ENCODE peak calls at places on chromosomes 11 and 22, in six cellular contexts. H is colonic mucosa, N is tibial artery, Y is ovary, F is left lung, I is suprapubic skin. V is an unnamed sample. For H3K4me1, the result is how much of the 10 kb centered on the place peaks cover.

GRCh38 chr22:35622132-35622913 is 5.2 kb upstream of the MB start:
- DNase-seq in N (no peak), H (peak), F (no peak), I (peak), Y (no peak), V (peak)

GRCh38 chr11:68890490-68891231 is 13.0 kb downstream of the MRPL21 start:
- DNase-seq in N (peak), I (peak), Y (no peak), H (peak), F (peak), V (peak)

GRCh38 chr11:12207384-12208150 is 97.2 kb downstream of the MICAL2 start:
- DNase-seq in I (no peak), F (no peak), Y (no peak), H (no peak), N (peak), V (no peak)

GRCh38 chr11:528166-528814 is 7.1 kb downstream of the HRAS start:
- DNase-seq in H (no peak), Y (no peak), F (no peak), I (no peak), N (no peak), V (no peak)

GRCh38 chr11:8068605-8069221 is 12.3 kb upstream of the TUB start:
- DNase-seq in I (peak), F (peak), Y (peak), H (no peak), N (peak), V (no peak)

GRCh38 chr22:26650722-26651421 is 6.5 kb upstream of the MIAT start:
- DNase-seq in Y (no peak), F (no peak), H (no peak), I (no peak), N (no peak), V (no peak)

GRCh38 chr11:116515666-116516184 is 257.1 kb downstream of the BUD13 start:
- DNase-seq in H (peak), Y (no peak), F (no peak), I (no peak), N (no peak), V (no peak)

GRCh38 chr11:2700415-2701211 is 819 bp upstream of the KCNQ1OT1 start:
- DNase-seq in H (peak), F (peak), Y (peak), N (peak), I (peak), V (peak)

GRCh38 chr11:95345243-95345642 is 114.2 kb upstream of the SESN3 start:
- DNase-seq in Y (no peak), I (no peak), F (no peak), N (no peak), H (no peak), V (no peak)

GRCh38 chr11:75811485-75811884 is 3.5 kb upstream of the UVRAG start:
- DNase-seq in I (no peak), Y (no peak), N (no peak), F (no peak), H (no peak), V (no peak)

GRCh38 chr22:29225422-29226090 is 19.9 kb downstream of the EMID1 start:
- DNase-seq in Y (peak), I (peak), N (peak), H (peak), F (peak), V (no peak)

GRCh38 chr11:99351620-99352019 is 330.9 kb downstream of the CNTN5 start:
- DNase-seq in Y (no peak), H (no peak), N (no peak), F (no peak), I (no peak), V (no peak)

GRCh38 chr11:91173701-91174100 is 950.9 kb upstream of the CHORDC1 start:
- DNase-seq in I (no peak), N (no peak), F (no peak), Y (no peak), H (no peak), V (no peak)

GRCh38 chr11:3866206-3866605 is 10.7 kb downstream of the STIM1 start:
- DNase-seq in Y (no peak), H (no peak), N (peak), I (no peak), F (peak), V (no peak)

GRCh38 chr11:26677566-26677965 is 44.3 kb downstream of the SLC5A12 start:
- DNase-seq in N (no peak), I (no peak), Y (no peak), F (no peak), H (no peak), V (no peak)

GRCh38 chr11:14304601-14305000 is 54.4 kb downstream of the RRAS2 start:
- DNase-seq in F (no peak), H (no peak), I (no peak), N (no peak), Y (no peak), V (no peak)

GRCh38 chr11:1931326-1931725 is 11.8 kb downstream of the TNNT3 start:
- DNase-seq in F (peak), Y (no peak), I (no peak), N (peak), H (no peak), V (no peak)

GRCh38 chr22:27252282-27253049 is 549.1 kb downstream of the MN1 start:
- DNase-seq in H (no peak), N (peak), F (peak), I (no peak), Y (no peak), V (no peak)

GRCh38 chr11:2576536-2576935 is 123.3 kb downstream of the KCNQ1OT1 start:
- DNase-seq in Y (peak), I (peak), N (no peak), F (peak), H (no peak), V (no peak)

GRCh38 chr22:20523118-20523983 is 15.9 kb downstream of the MED15 start:
- DNase-seq in H (no peak), Y (no peak), F (no peak), N (no peak), I (no peak), V (no peak)

GRCh38 chr22:46053563-46054090 is 76.7 kb upstream of the WNT7B start:
- DNase-seq in N (peak), F (peak), Y (peak), H (peak), I (peak), V (peak)

GRCh38 chr22:26894766-26895485 is 237.5 kb downstream of the MIAT start:
- DNase-seq in I (no peak), F (no peak), Y (no peak), H (no peak), N (peak), V (no peak)

GRCh38 chr11:2557381-2557780 is 112.6 kb downstream of the KCNQ1 start:
- DNase-seq in Y (no peak), N (no peak), I (peak), F (no peak), H (no peak), V (no peak)

GRCh38 chr11:11989774-11990744 is 18.4 kb downstream of the DKK3 start:
- DNase-seq in F (no peak), N (no peak), H (no peak), I (no peak), Y (no peak), V (no peak)

GRCh38 chr11:88418508-88418907 is 81.0 kb upstream of the CTSC start:
- DNase-seq in H (no peak), N (no peak), I (no peak), F (peak), Y (no peak), V (no peak)

GRCh38 chr11:75267171-75267970 is 26.8 kb downstream of the TPBGL start:
- DNase-seq in I (peak), N (no peak), Y (peak), H (no peak), F (peak), V (no peak)

GRCh38 chr11:120185678-120186407 is 25.0 kb upstream of the OAF start:
- DNase-seq in Y (no peak), I (peak), H (peak), N (no peak), F (peak), V (no peak)

GRCh38 chr11:120514541-120515121 is 3.1 kb downstream of the GRIK4 start:
- DNase-seq in H (no peak), N (no peak), I (no peak), F (no peak), Y (no peak), V (no peak)

GRCh38 chr11:108486828-108487227 is 11.4 kb downstream of the POGLUT3 start:
- DNase-seq in F (no peak), N (no peak), I (no peak), H (no peak), Y (no peak), V (no peak)

GRCh38 chr22:20766530-20766929 is 7.4 kb upstream of the SERPIND1 start:
- DNase-seq in Y (no peak), H (no peak), N (no peak), I (no peak), F (no peak), V (no peak)

GRCh38 chr11:127073621-127074020 is 73.1 kb upstream of the KIRREL3 start:
- DNase-seq in I (no peak), N (no peak), H (no peak), F (no peak), Y (no peak), V (no peak)

GRCh38 chr11:118221419-118221818 is 3.4 kb downstream of the JAML start:
- DNase-seq in I (no peak), N (no peak), F (no peak), H (no peak), Y (no peak), V (no peak)

GRCh38 chr22:44211946-44212930 is 31.5 kb downstream of the PARVG start:
- DNase-seq in H (no peak), Y (no peak), N (peak), I (no peak), F (no peak), V (no peak)

GRCh38 chr22:24944224-24944937 is 2.1 kb downstream of the LHFPL7 start:
- DNase-seq in H (no peak), F (no peak), Y (no peak), I (no peak), N (no peak), V (no peak)

GRCh38 chr11:12685229-12685628 is 11.0 kb downstream of the TEAD1 start:
- DNase-seq in N (no peak), F (no peak), H (no peak), Y (no peak), I (no peak), V (no peak)

GRCh38 chr11:102566112-102566511 is 35.6 kb upstream of the MMP7 start:
- DNase-seq in H (no peak), F (no peak), I (no peak), N (no peak), Y (no peak), V (no peak)

GRCh38 chr11:123653997-123654565 is 343 bp downstream of the SCN3B start:
- DNase-seq in F (peak), Y (peak), H (peak), N (peak), I (peak), V (peak)

GRCh38 chr22:19887251-19887985 is 32.7 kb upstream of the GNB1L start:
- DNase-seq in N (no peak), I (peak), Y (no peak), F (peak), H (no peak), V (no peak)

GRCh38 chr11:112221263-112221835 is 4.9 kb upstream of the PTS start:
- DNase-seq in N (no peak), F (no peak), I (no peak), Y (no peak), H (no peak), V (no peak)

DNA sequence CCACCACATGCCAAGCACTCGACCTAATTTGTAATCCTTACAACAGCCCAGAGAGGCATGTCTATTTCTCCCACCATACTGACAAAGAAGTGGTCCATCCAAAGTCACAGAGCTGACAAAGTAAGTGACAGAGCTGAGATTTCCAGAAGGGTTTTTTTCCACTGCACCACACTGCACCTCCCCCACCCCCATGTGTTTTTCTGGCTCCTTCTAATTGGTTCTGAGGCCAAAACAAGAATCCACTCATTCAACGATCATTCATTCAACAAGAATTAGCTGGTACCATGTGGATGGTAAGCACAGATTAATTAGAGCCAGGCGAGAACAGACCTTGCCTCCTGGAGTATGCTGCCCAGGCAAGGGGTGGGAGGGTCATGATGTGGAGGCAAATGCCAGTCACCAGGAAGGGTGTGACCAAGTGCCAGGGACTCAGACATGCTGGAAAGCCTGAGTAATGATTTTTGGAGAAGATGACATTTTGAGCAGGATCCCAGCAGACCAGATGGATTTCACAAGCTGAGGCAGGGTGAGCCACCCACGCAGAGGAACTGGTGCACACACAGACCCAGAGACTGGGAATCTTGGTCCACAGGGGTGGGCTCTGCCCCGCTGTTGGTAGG is 14.9 kb upstream of the PRG2 start:
- DNase-seq in I (no peak), Y (no peak), N (no peak), H (no peak), F (no peak), V (no peak)
- H3K27ac ChIP-seq in I (no peak), Y (no peak), N (no peak), H (no peak), F (no peak), V (no peak)

GRCh38 chr11:64238076-64238475 is 2.8 kb upstream of the FKBP2 start:
- DNase-seq in Y (peak), F (no peak), H (no peak), I (no peak), N (no peak), V (no peak)

GRCh38 chr11:64234840-64235379 is 526 bp downstream of the VEGFB start:
- DNase-seq in F (no peak), N (peak), H (peak), Y (peak), I (no peak), V (no peak)

GRCh38 chr11:64233913-64234839 is at the start of gene VEGFB:
- DNase-seq in F (peak), H (peak), Y (peak), I (peak), N (peak), V (no peak)

GRCh38 chr11:64237484-64237951 is 3.1 kb downstream of the VEGFB start:
- DNase-seq in N (no peak), F (peak), Y (peak), I (peak), H (peak), V (peak)

DNA sequence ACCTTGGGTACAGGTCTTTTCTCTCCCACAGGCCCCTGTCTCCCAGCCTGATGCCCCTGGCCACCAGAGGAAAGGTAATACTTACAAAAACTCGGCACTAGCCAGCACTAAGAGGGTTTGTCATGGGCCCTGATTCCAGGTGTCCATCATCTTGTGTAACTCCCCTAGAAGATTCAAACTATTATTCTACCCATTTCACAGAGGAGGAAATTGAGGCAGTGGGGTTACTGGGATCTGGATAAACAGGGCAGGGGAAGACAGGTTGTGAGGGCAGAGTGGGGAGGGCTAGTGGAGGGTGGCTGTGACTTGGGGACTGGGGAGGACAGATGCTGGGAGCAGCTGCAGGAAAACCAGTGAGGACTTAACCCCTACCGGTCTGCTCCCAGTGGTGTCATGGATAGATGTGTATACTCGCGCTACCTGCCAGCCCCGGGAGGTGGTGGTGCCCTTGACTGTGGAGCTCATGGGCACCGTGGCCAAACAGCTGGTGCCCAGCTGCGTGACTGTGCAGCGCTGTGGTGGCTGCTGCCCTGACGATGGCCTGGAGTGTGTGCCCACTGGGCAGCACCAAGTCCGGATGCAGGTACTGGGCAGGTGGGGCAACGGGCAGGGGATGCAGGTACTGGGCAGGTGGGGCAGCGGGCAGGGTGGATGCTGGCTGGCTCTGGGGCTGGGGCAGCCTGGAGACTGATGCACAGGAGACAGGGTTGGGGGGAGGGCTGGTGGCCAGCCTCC is 1.2 kb downstream of the VEGFB start:
- DNase-seq in F (no peak), N (no peak), H (no peak), I (no peak), Y (peak), V (no peak)
- H3K4me1 ChIP-seq in F (half or more), N (half or more), H (under half), I (half or more), Y (under half), V (under half)

GRCh38 chr11:114132944-114133394 is 73.5 kb downstream of the ZBTB16 start:
- DNase-seq in F (no peak), H (peak), I (no peak), N (peak), Y (peak), V (no peak)
- H3K27ac ChIP-seq in F (peak), H (peak), I (peak), N (peak), Y (no peak), V (peak)

GRCh38 chr11:46290598-46291309 is 13.3 kb downstream of the CREB3L1 start:
- DNase-seq in H (peak), I (peak), F (peak), Y (peak), N (peak), V (peak)
- H3K4me1 ChIP-seq in H (under half), I (half or more), F (under half), Y (under half), N (under half), V (under half)

GRCh38 chr22:40512426-40513136 is 123.9 kb downstream of the MRTFA start:
- DNase-seq in F (no peak), H (no peak), I (no peak), Y (no peak), N (peak), V (peak)
- H3K27ac ChIP-seq in F (peak), H (peak), I (peak), Y (peak), N (peak), V (peak)

DNA sequence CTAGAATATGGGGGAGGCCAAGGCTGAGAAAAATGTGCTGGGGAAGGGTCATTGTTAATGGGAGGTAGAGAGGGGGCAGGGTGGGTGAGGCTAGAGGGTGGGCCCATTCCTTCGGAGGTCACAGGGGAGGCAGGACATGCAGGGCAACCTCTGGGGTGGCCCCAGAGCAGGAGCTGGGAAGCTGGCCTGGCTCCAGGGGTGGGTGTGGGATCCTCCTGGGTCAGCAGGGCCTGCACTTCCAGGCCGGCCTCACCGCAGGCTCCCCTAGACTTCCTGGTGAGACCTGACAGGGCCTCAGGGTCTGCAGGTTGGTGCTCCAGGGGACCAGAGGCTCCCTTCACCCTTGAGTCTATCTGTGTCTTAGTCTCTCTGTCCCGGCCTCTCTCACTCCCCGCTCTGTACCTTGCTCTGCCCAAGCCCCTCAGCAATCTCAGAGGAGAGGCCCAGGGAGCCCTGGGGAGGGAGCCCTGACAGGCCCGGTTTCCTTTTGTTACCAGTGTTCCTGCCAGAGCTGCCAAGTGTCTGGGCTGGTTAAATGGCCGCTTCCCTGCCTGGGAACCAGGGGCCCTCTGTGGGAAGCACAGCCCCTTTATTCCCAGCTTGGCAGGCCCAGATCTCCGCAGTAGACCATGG is 13.8 kb downstream of the CD82 start:
- DNase-seq in F (no peak), Y (no peak), H (no peak), N (no peak), I (no peak), V (no peak)
- H3K4me1 ChIP-seq in F (half or more), Y (under half), H (under half), N (half or more), I (half or more), V (under half)

DNA sequence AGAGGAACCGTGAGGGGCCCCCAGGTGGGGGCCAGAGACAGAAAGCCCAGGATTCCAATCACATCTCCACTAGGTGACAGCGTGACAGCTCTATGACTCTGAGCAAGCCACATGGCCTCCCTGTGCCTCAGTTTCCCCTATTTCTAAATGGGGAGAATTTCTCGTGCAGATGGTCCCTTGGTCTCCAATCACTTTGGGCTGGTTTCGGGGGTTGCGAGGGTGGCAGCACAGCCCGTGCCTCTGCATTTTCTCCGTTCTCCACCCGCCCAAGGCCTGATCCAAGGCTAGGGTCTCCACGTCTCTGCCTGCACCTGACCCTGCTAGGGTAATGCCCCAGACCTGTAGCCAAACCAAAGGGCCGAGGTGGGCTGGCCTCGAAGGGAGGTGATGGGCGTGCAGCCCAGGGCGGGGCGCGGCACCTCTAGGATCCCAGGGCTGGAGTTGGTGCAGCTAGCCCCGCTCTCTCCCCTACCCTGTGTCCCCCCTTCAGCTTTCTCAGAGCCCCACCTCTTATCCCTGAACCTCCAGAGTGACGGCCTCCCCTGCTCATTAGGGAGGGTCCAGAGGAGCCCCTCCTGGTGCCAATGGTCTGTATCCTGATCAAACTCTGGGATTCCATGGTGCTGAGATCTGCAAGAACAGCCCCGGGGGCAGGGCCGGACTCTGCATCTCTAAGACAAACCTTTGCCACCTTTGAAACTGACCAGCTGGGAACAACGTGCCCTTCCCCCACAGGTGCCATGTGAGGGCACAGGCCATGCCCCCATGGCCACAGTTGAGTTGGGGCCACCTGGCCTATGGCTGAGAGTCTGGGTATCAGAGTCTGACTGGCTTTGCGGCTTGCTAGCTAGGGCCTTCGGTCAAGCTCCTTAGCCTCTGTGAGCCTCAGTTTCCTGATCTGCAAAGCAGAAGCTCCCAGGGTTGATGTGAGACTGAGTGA is 22.9 kb upstream of the CBX7 start:
- DNase-seq in I (no peak), N (no peak), F (no peak), Y (peak), H (peak), V (no peak)
- H3K27ac ChIP-seq in I (peak), N (peak), F (peak), Y (peak), H (peak), V (peak)

GRCh38 chr22:49095366-49095765 is 732.3 kb downstream of the BRD1 start:
- DNase-seq in N (no peak), F (no peak), H (no peak), I (no peak), Y (no peak), V (no peak)
- H3K4me1 ChIP-seq in N (under half), F (under half), H (under half), I (under half), Y (under half), V (under half)